ENCODE peak calls at places on chromosomes 4 and X, in four cellular contexts. F, I, S and O are unnamed samples.

GRCh38 chrX:37871626-37872302 is 24.4 kb upstream of the DYNLT3 start:
- DNase-seq in F (peak), I (peak), S (peak), O (peak)

GRCh38 chrX:48966796-48967579 is 4.7 kb downstream of the KCND1 start:
- DNase-seq in F (no peak), I (peak), S (no peak), O (peak)

GRCh38 chrX:123625477-123625876 is 107.4 kb downstream of the THOC2 start:
- DNase-seq in F (no peak), I (no peak), S (no peak), O (no peak)

GRCh38 chr4:78781925-78782324 is 5.8 kb downstream of the BMP2K start:
- DNase-seq in F (peak), I (no peak), S (peak), O (no peak)

GRCh38 chrX:11214346-11215190 is 78.6 kb upstream of the AMELX start:
- DNase-seq in F (no peak), I (no peak), S (no peak), O (no peak)

GRCh38 chr4:76630748-76631147 is 195.7 kb downstream of the SHROOM3 start:
- DNase-seq in F (no peak), I (no peak), S (no peak), O (no peak)

GRCh38 chrX:15616531-15616930 is 15.8 kb upstream of the ACE2 start:
- DNase-seq in F (no peak), I (peak), S (no peak), O (no peak)

GRCh38 chrX:15471016-15471415 is 22.1 kb downstream of the PIR start:
- DNase-seq in F (peak), I (peak), S (peak), O (peak)

GRCh38 chr4:139247241-139247640 is 32.8 kb downstream of the MGARP start:
- DNase-seq in F (peak), I (no peak), S (no peak), O (no peak)

GRCh38 chrX:118730500-118731247 is 3.3 kb downstream of the IL13RA1 start:
- DNase-seq in F (peak), I (peak), S (no peak), O (no peak)

GRCh38 chrX:3548743-3549441 is 164.6 kb downstream of the PRKX start:
- DNase-seq in F (peak), I (peak), S (peak), O (no peak)

GRCh38 chr4:8830056-8830455 is 41.6 kb downstream of the HMX1 start:
- DNase-seq in F (no peak), I (no peak), S (no peak), O (no peak)

GRCh38 chr4:27490315-27490714 is 629.7 kb downstream of the STIM2 start:
- DNase-seq in F (no peak), I (no peak), S (no peak), O (no peak)

GRCh38 chrX:110924871-110925270 is 129.3 kb upstream of the CHRDL1 start:
- DNase-seq in F (no peak), I (no peak), S (no peak), O (no peak)

GRCh38 chrX:38804481-38805293 is 3.4 kb downstream of the MID1IP1 start:
- DNase-seq in F (peak), I (no peak), S (peak), O (peak)

GRCh38 chrX:25810202-25810601 is 327.9 kb upstream of the MAGEB18 start:
- DNase-seq in F (peak), I (peak), S (no peak), O (no peak)

GRCh38 chr4:76926841-76927240 is 22.7 kb upstream of the SEPTIN11 start:
- DNase-seq in F (no peak), I (no peak), S (no peak), O (no peak)

GRCh38 chr4:16194199-16194598 is 32.1 kb downstream of the TAPT1 start:
- DNase-seq in F (no peak), I (no peak), S (no peak), O (no peak)

GRCh38 chr4:156413411-156413985 is 459.8 kb upstream of the CTSO start:
- DNase-seq in F (no peak), I (peak), S (no peak), O (no peak)

GRCh38 chr4:8829584-8829983 is 42.1 kb downstream of the HMX1 start:
- DNase-seq in F (no peak), I (no peak), S (no peak), O (no peak)

GRCh38 chr4:188146618-188147017 is 7.4 kb downstream of the TRIML1 start:
- DNase-seq in F (no peak), I (no peak), S (no peak), O (no peak)

GRCh38 chrX:31070057-31070468 is 1.8 kb downstream of the FTHL17 start:
- DNase-seq in F (peak), I (no peak), S (no peak), O (no peak)

GRCh38 chr4:139319571-139319970 is 17.3 kb upstream of the NDUFC1 start:
- DNase-seq in F (no peak), I (no peak), S (no peak), O (no peak)

GRCh38 chrX:23332101-23332887 is 2.4 kb upstream of the PTCHD1 start:
- DNase-seq in F (no peak), I (peak), S (peak), O (no peak)

GRCh38 chrX:115889121-115889890 is 281.2 kb upstream of the AGTR2 start:
- DNase-seq in F (no peak), I (no peak), S (no peak), O (no peak)

GRCh38 chrX:135985123-135985973 is at the start of gene SLC9A6:
- DNase-seq in F (peak), I (peak), S (peak), O (peak)

GRCh38 chrX:40105016-40105790 is 7.4 kb upstream of the BCOR start:
- DNase-seq in F (no peak), I (no peak), S (peak), O (peak)

GRCh38 chr4:98430708-98431403 is 169.7 kb downstream of the RAP1GDS1 start:
- DNase-seq in F (peak), I (peak), S (peak), O (peak)

GRCh38 chr4:128565565-128566186 is 243.8 kb upstream of the JADE1 start:
- DNase-seq in F (peak), I (peak), S (peak), O (peak)

GRCh38 chr4:88001871-88002270 is 5.6 kb upstream of the PKD2 start:
- DNase-seq in F (no peak), I (no peak), S (no peak), O (no peak)
- H3K4me3 ChIP-seq in F (no peak), I (no peak), S (no peak), O (no peak)

GRCh38 chr4:88697113-88697512 is 516 bp downstream of the NAP1L5 start:
- DNase-seq in F (no peak), I (peak), S (no peak), O (no peak)
- H3K4me3 ChIP-seq in F (peak), I (peak), S (peak), O (peak)

GRCh38 chr4:101221294-101221693 is 126.0 kb downstream of the PPP3CA start:
- DNase-seq in F (no peak), I (peak), S (no peak), O (no peak)
- H3K4me3 ChIP-seq in F (no peak), I (no peak), S (no peak), O (no peak)

GRCh38 chrX:107715331-107716044 is 60.1 kb downstream of the TSC22D3 start:
- DNase-seq in F (peak), I (no peak), S (no peak), O (no peak)

GRCh38 chrX:107716816-107717700 is 58.5 kb downstream of the TSC22D3 start:
- DNase-seq in F (peak), I (peak), S (peak), O (peak)

GRCh38 chrX:107716045-107716684 is 59.4 kb downstream of the TSC22D3 start:
- DNase-seq in F (peak), I (no peak), S (peak), O (peak)

GRCh38 chrX:107721318-107721717 is 54.3 kb downstream of the TSC22D3 start:
- DNase-seq in F (no peak), I (no peak), S (no peak), O (no peak)

GRCh38 chrX:107718156-107718621 is 57.4 kb downstream of the TSC22D3 start:
- DNase-seq in F (peak), I (peak), S (peak), O (peak)
- H3K4me3 ChIP-seq in F (no peak), I (no peak), S (no peak), O (no peak)

GRCh38 chr4:113146876-113147358 is 97.5 kb downstream of the ANK2 start:
- DNase-seq in F (no peak), I (peak), S (peak), O (no peak)
- H3K4me3 ChIP-seq in F (no peak), I (peak), S (no peak), O (peak)

DNA sequence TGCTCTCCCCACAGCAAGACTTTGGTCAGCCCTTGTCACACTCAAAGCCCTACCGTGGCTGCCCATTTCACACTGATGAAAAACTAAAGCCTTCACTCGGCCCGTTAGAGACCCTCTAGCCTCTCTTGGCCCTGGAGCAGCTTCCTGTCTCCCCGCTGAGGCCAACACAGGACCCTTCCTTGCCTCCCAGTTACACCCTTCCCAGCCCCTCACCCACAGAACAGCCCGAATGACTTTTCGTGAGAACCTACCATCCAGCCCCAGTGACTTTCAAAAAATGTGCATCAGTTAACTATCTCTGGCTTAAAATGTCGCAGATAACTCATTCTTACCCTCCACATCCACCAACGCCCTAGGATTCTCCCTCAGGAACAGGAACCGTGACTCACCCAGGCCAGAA is 756 bp upstream of the TAF9B start:
- DNase-seq in F (no peak), I (no peak), S (no peak), O (no peak)
- H3K4me3 ChIP-seq in F (no peak), I (no peak), S (no peak), O (peak)

DNA sequence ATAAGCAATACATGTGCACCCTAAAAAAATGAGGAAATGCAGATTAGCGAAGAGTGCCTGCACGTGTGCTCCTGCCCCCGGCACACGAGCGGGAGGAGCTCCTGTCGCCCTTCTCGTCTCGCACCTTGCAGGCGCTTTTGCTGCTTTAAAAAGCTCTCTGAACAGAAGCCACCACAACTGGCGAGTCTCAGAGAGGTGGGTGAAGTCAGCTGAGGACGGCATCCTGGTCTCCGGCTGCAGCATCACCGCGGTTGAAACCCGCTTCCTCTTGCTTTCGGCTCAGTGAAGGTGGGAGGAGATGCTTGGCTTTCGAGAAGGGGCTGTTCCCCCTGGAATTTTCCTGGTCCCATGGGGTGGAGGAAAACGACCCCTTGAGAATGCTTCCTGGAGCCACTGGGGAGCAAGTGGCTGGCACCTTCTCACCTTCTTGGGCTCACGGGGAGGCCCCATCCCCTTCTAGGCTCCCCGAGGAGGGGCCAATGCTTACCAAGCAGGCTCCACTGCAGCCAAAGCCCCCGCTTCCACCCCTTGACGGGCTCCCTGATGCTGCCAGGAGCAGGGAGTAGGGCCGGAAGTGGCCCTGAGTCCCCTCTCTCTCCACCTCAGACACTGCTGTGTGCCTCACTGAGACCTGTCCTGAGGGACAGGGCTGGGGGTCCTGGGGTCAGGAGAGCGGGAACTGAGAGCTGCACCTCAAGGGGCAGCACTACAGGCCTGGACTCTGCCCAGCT is 29.2 kb upstream of the MXD4 start:
- DNase-seq in F (no peak), I (no peak), S (peak), O (no peak)
- H3K4me3 ChIP-seq in F (no peak), I (no peak), S (no peak), O (no peak)

DNA sequence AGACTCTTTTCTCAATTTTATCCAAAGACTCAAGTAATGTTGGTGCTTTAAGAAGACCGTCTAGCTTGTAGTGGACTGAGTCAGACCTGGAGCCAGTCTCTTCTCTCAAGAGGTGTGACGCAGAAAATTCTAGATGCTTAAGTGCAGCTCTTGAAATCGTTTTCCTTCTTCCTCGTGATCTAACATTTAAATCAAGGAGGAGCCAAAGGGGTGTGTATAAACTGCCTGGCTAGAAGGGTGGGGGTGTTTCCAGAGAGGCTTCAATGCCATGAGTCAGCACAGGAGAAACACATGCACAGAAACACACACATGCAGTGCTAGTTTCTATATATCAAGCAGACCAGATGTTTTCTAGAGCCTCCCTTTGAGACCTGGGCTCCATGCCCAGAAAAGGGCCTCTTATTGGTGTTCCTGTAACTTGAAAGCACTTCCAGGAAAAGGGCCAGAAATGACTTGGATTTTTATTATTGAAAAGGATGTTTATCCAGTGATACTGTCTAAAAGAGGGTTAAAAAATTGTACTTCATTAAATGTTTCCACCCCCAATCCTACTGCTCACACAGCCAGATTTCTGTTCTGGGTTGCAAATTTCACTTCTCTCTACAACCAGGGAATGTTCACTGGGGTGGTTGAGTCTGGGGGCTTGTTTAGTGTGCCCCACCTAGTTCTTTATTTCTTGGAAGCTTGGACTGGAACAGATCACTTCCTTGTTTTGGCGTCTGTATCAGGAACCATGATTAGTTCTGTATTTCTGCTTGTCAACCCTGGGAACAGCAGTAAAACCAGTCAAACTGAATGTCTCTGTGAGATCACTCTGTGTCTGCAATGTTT is at the start of gene CLIC2:
- DNase-seq in F (peak), I (peak), S (peak), O (peak)
- H3K4me3 ChIP-seq in F (no peak), I (no peak), S (no peak), O (no peak)

GRCh38 chr4:38751341-38752043 is 31.3 kb downstream of the TLR10 start:
- DNase-seq in F (no peak), I (no peak), S (no peak), O (no peak)

GRCh38 chr4:38753021-38753806 is 29.6 kb downstream of the TLR10 start:
- DNase-seq in F (peak), I (peak), S (peak), O (peak)

GRCh38 chr4:38757945-38758344 is 24.8 kb downstream of the TLR10 start:
- DNase-seq in F (peak), I (no peak), S (peak), O (no peak)

GRCh38 chr4:38747629-38748028 is 35.2 kb downstream of the TLR10 start:
- DNase-seq in F (no peak), I (no peak), S (no peak), O (no peak)

GRCh38 chr4:38752393-38752961 is 30.3 kb downstream of the TLR10 start:
- DNase-seq in F (no peak), I (peak), S (no peak), O (no peak)
- H3K4me3 ChIP-seq in F (no peak), I (no peak), S (no peak), O (no peak)